ENCODE peak calls at places on chromosomes 7 and 10, in eight cellular contexts. D is left ventricle myocardium inferior; M is activated T-cell treated with anti-CD3 and anti-CD28 coated beads for 48 hours; W is activated CD8-positive, alpha-beta memory T cell treated with anti-CD3 and anti-CD28 coated beads, Interleukin-2, amount 10 ng/mL, durations not matched to agents 7 days and 5 days; U is WERI-Rb-1; N is kidney tubule cell; I is Daoy; T is stomach. C is an unnamed sample.

GRCh38 chr7:907158-907980 is 31.0 kb downstream of the GET4 start:
- DNase-seq in I (peak), T (no peak), D (no peak), M (no peak), N (no peak), W (peak), U (no peak), C (peak)

GRCh38 chr7:130650616-130651015 is 17.9 kb downstream of the COPG2 start:
- DNase-seq in M (no peak), I (no peak), D (no peak), T (no peak), N (no peak), W (no peak), U (no peak), C (no peak)

GRCh38 chr10:5151076-5151475 is 33.9 kb downstream of the AKR1C8 start:
- DNase-seq in U (no peak), W (no peak), I (no peak), T (no peak), M (no peak), D (no peak), N (no peak), C (no peak)

GRCh38 chr7:125061776-125062397 is 132.3 kb upstream of the POT1 start:
- DNase-seq in U (peak), I (peak), W (no peak), N (peak), M (no peak), D (no peak), T (no peak), C (no peak)

GRCh38 chr10:34033067-34033466 is 698.6 kb upstream of the NRP1 start:
- DNase-seq in T (no peak), U (no peak), M (no peak), W (no peak), I (peak), D (no peak), N (no peak), C (no peak)

GRCh38 chr10:114715171-114715670 is 57.1 kb upstream of the ABLIM1 start:
- DNase-seq in T (no peak), M (no peak), D (no peak), U (no peak), N (no peak), I (peak), W (no peak), C (peak)

GRCh38 chr10:92290076-92290836 is 622 bp downstream of the CPEB3 start:
- DNase-seq in N (peak), I (peak), W (peak), D (peak), M (no peak), T (peak), U (peak), C (no peak)

GRCh38 chr10:44804661-44805060 is 106.5 kb upstream of the TMEM72 start:
- DNase-seq in U (no peak), W (no peak), I (no peak), D (no peak), T (no peak), M (no peak), N (no peak), C (no peak)

GRCh38 chr10:59771162-59771807 is 18.0 kb upstream of the MRLN start:
- DNase-seq in I (no peak), W (no peak), M (no peak), N (no peak), D (no peak), T (no peak), U (no peak), C (no peak)

C was measured in left cardiac atrium.